ENCODE peak calls at places on chromosome 14, in ten cellular contexts. E, V, B, U, D, L, Z, F, G and J are unnamed samples.

GRCh38 chr14:47365248-47365647 is 310.2 kb downstream of the MDGA2 start:
- DNase-seq in E (no peak), V (no peak), B (no peak), U (no peak), D (no peak), L (no peak), Z (peak; percentile 55), F (no peak), G (no peak), J (peak; percentile 20)

GRCh38 chr14:35506927-35507326 is 27.0 kb upstream of the INSM2 start:
- DNase-seq in E (no peak), V (no peak), B (no peak), U (no peak), D (no peak), L (no peak), Z (no peak), F (no peak), G (no peak), J (no peak)

GRCh38 chr14:88490168-88490567 is 64.6 kb downstream of the PTPN21 start:
- DNase-seq in E (no peak), V (no peak), B (no peak), U (no peak), D (no peak), L (no peak), Z (no peak), F (no peak), G (no peak), J (no peak)

GRCh38 chr14:94345344-94346072 is 22.4 kb upstream of the SERPINA6 start:
- DNase-seq in E (peak; percentile 82), V (peak; percentile 88), B (no peak), U (no peak), D (no peak), L (no peak), Z (no peak), F (no peak), G (no peak), J (no peak)

GRCh38 chr14:32008602-32009193 is 68.4 kb upstream of the ARHGAP5 start:
- DNase-seq in E (no peak), V (no peak), B (no peak), U (no peak), D (no peak), L (no peak), Z (no peak), F (no peak), G (no peak), J (no peak)

GRCh38 chr14:29814153-29815057 is 113.2 kb downstream of the PRKD1 start:
- DNase-seq in E (no peak), V (peak; percentile 42), B (no peak), U (peak; percentile 69), D (no peak), L (peak; percentile 74), Z (no peak), F (no peak), G (no peak), J (peak; percentile 87)

GRCh38 chr14:38203929-38204716 is 3.6 kb upstream of the SSTR1 start:
- DNase-seq in E (no peak), V (no peak), B (no peak), U (no peak), D (no peak), L (no peak), Z (no peak), F (no peak), G (no peak), J (no peak)

GRCh38 chr14:89416002-89416995 is 734 bp downstream of the FOXN3 start:
- DNase-seq in E (peak; percentile 99), V (peak; percentile 98), B (peak; percentile 81), U (peak; percentile 99), D (peak; percentile 98), L (peak; percentile 100), Z (peak; percentile 93), F (peak; percentile 97), G (peak; percentile 99), J (peak; percentile 98)

GRCh38 chr14:101627913-101628257 is 66.6 kb downstream of the DIO3 start:
- DNase-seq in E (no peak), V (no peak), B (no peak), U (no peak), D (peak; percentile 60), L (no peak), Z (peak; percentile 48), F (no peak), G (no peak), J (no peak)

GRCh38 chr14:75654127-75654732 is 6.4 kb downstream of the ERG28 start:
- DNase-seq in E (peak; percentile 86), V (peak; percentile 72), B (no peak), U (peak; percentile 78), D (peak; percentile 86), L (peak; percentile 78), Z (peak; percentile 64), F (peak; percentile 83), G (peak; percentile 70), J (peak; percentile 88)

GRCh38 chr14:21011136-21011535 is 12.0 kb downstream of the SLC39A2 start:
- DNase-seq in E (no peak), V (no peak), B (no peak), U (no peak), D (no peak), L (no peak), Z (no peak), F (no peak), G (no peak), J (no peak)

GRCh38 chr14:46782281-46782680 is 130.7 kb upstream of the RPL10L start:
- DNase-seq in E (no peak), V (no peak), B (no peak), U (no peak), D (no peak), L (no peak), Z (no peak), F (no peak), G (no peak), J (no peak)

GRCh38 chr14:60508363-60508706 is 611 bp upstream of the SIX6 start:
- DNase-seq in E (no peak), V (no peak), B (no peak), U (no peak), D (no peak), L (no peak), Z (no peak), F (no peak), G (no peak), J (no peak)

GRCh38 chr14:60506462-60506984 is 2.4 kb upstream of the SIX6 start:
- DNase-seq in E (no peak), V (no peak), B (no peak), U (no peak), D (no peak), L (no peak), Z (peak; percentile 49), F (no peak), G (no peak), J (no peak)

GRCh38 chr14:60508707-60509437 is at the start of gene SIX6:
- DNase-seq in E (no peak), V (no peak), B (no peak), U (no peak), D (peak; percentile 71), L (no peak), Z (peak; percentile 95), F (no peak), G (no peak), J (peak; percentile 38)

GRCh38 chr14:60506010-60506409 is 2.9 kb upstream of the SIX6 start:
- DNase-seq in E (no peak), V (no peak), B (no peak), U (no peak), D (no peak), L (no peak), Z (no peak), F (no peak), G (no peak), J (no peak)

DNA sequence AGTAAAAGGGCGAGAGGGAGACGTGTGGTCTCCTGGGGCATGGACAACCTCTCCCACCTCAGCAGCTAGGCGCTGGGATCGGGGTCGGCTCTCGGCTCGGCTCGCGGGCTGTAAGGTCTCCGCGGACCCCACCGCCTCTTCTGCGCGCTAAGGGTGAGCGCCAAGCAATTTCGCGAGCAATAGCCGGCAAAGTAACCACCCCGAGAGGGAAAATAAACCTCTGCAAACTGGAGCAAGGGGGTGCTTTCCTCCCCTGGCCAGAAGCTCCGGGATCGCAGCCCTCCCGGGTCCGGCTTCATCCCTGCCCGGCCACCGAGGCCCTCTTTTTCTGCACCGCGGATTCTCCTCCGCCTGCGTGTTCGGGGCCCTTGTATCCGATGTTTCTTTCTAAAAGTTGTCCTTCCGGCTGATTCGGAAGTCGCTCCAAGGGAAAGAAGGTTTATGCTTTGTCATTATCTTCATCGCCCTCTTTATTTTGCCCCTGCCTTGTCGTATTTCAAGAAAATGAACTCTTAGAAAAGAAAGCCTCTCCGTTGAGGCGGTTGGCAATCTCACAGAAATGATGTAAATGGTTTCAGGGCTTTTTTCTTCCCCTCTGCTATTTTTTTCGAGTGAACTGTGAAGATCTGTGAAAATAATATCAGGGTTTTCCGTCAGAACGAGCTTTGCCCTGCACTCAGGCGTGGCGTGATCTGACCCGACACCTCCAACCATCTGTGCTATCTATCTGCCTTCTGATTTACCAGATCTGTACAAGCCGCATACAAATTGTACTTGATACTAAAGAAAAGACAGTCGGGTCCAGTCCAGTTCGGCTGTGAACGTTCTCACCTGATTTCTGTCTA is 1.7 kb upstream of the SIX6 start:
- DNase-seq in E (no peak), V (no peak), B (no peak), U (no peak), D (no peak), L (no peak), Z (peak; percentile 54), F (no peak), G (no peak), J (no peak)
- H3K4me3 ChIP-seq in E (no peak overlapping the region), V (no peak overlapping the region), B (no peak overlapping the region), U (no peak overlapping the region), D (no peak overlapping the region), L (no peak overlapping the region), Z (peak overlapping the region; percentile 25), F (no peak overlapping the region), G (no peak overlapping the region), J (no peak overlapping the region)

GRCh38 chr14:59631237-59631636 is 54.6 kb upstream of the CCDC175 start:
- DNase-seq in E (no peak), V (peak; percentile 0), B (no peak), U (no peak), D (no peak), L (no peak), Z (peak; percentile 61), F (no peak), G (no peak), J (peak; percentile 19)
- TF ChIP-seq CTCF in E (no peak), V (no peak), B (no peak), U (no peak), D (no peak), L (no peak), Z (peak; percentile 65), F (peak; percentile 30), G (peak; percentile 9), J (peak; percentile 16)

DNA sequence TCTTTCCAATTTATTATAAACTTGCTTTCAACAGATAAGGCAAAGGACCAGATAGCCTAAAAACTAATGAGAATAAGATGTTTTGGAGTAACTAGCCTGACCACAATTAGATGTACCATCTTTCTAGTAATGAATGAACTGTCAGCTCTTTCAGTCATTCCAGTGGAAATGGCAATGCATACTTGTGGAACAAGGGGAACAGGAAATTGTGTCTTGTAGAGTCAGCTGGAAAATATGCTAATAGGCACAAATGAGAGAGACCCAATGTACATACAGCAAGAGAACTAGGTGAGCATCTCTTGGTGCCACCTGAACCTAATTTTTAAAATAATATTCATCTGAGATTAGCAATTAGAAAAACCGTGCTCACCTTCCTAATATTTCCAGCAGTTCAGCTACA is 76.1 kb upstream of the GPHB5 start:
- DNase-seq in E (no peak), V (no peak), B (no peak), U (no peak), D (no peak), L (no peak), Z (no peak), F (no peak), G (no peak), J (no peak)
- H3K9me3 ChIP-seq in E (no peaks in the 10 kb centered on the region), V (no peaks in the 10 kb centered on the region), B (no peaks in the 10 kb centered on the region), U (no peaks in the 10 kb centered on the region), D (no peaks in the 10 kb centered on the region), L (no peaks in the 10 kb centered on the region), Z (no peaks in the 10 kb centered on the region), F (no peaks in the 10 kb centered on the region), G (no peaks in the 10 kb centered on the region), J (no peaks in the 10 kb centered on the region)

GRCh38 chr14:82122678-82123077 is 589.0 kb upstream of the SEL1L start:
- DNase-seq in E (no peak), V (no peak), B (no peak), U (no peak), D (no peak), L (no peak), Z (no peak), F (no peak), G (no peak), J (no peak)
- H3K4me3 ChIP-seq in E (no peak overlapping the region), V (no peak overlapping the region), B (no peak overlapping the region), U (no peak overlapping the region), D (no peak overlapping the region), L (no peak overlapping the region), Z (no peak overlapping the region), F (no peak overlapping the region), G (no peak overlapping the region), J (no peak overlapping the region)